ENCODE peak calls at places on chromosomes 11 and 22, in nine cellular contexts. One of them, this sample, is unnamed.

GRCh38 chr11:44977493-44977984 is 26.9 kb upstream of the TP53I11 start:
- DNase-seq in left ventricle myocardium superior: no peak
- DNase-seq in kidney epithelial cell: no peak
- DNase-seq in pons: no peak
- DNase-seq in nucleus accumbens: no peak
- DNase-seq in RPMI7951: no peak
- DNase-seq in colonic mucosa: no peak
- DNase-seq in HFFc6: peak
- DNase-seq in Daoy: no peak
- DNase-seq in this sample: no peak

GRCh38 chr11:65078151-65078550 is 5.7 kb downstream of the CDCA5 start:
- DNase-seq in left ventricle myocardium superior: peak
- DNase-seq in kidney epithelial cell: no peak
- DNase-seq in pons: no peak
- DNase-seq in nucleus accumbens: no peak
- DNase-seq in RPMI7951: peak
- DNase-seq in colonic mucosa: peak
- DNase-seq in HFFc6: peak
- DNase-seq in Daoy: peak
- DNase-seq in this sample: peak

GRCh38 chr11:44877908-44878459 is 72.7 kb downstream of the TP53I11 start:
- DNase-seq in left ventricle myocardium superior: no peak
- DNase-seq in kidney epithelial cell: no peak
- DNase-seq in pons: no peak
- DNase-seq in nucleus accumbens: no peak
- DNase-seq in RPMI7951: no peak
- DNase-seq in colonic mucosa: no peak
- DNase-seq in HFFc6: no peak
- DNase-seq in Daoy: peak
- DNase-seq in this sample: no peak

GRCh38 chr11:94910281-94910680 is 63.1 kb downstream of the CWC15 start:
- DNase-seq in left ventricle myocardium superior: no peak
- DNase-seq in kidney epithelial cell: no peak
- DNase-seq in pons: no peak
- DNase-seq in nucleus accumbens: no peak
- DNase-seq in RPMI7951: no peak
- DNase-seq in colonic mucosa: no peak
- DNase-seq in HFFc6: no peak
- DNase-seq in Daoy: no peak
- DNase-seq in this sample: no peak

GRCh38 chr11:128896356-128896755 is 5.2 kb downstream of the KCNJ5 start:
- DNase-seq in left ventricle myocardium superior: no peak
- DNase-seq in kidney epithelial cell: no peak
- DNase-seq in pons: no peak
- DNase-seq in nucleus accumbens: no peak
- DNase-seq in RPMI7951: no peak
- DNase-seq in colonic mucosa: no peak
- DNase-seq in HFFc6: no peak
- DNase-seq in Daoy: no peak
- DNase-seq in this sample: no peak

GRCh38 chr11:60069471-60069870 is 13.0 kb downstream of the MS4A3 start:
- DNase-seq in left ventricle myocardium superior: no peak
- DNase-seq in kidney epithelial cell: no peak
- DNase-seq in pons: no peak
- DNase-seq in nucleus accumbens: no peak
- DNase-seq in RPMI7951: no peak
- DNase-seq in colonic mucosa: no peak
- DNase-seq in HFFc6: no peak
- DNase-seq in Daoy: no peak
- DNase-seq in this sample: no peak

GRCh38 chr11:109972181-109972715 is 120.9 kb upstream of the ZC3H12C start:
- DNase-seq in left ventricle myocardium superior: no peak
- DNase-seq in kidney epithelial cell: no peak
- DNase-seq in pons: peak
- DNase-seq in nucleus accumbens: no peak
- DNase-seq in RPMI7951: peak
- DNase-seq in colonic mucosa: no peak
- DNase-seq in HFFc6: no peak
- DNase-seq in Daoy: no peak
- DNase-seq in this sample: no peak

GRCh38 chr11:133078591-133079179 is 453.6 kb downstream of the OPCML start:
- DNase-seq in left ventricle myocardium superior: peak
- DNase-seq in kidney epithelial cell: no peak
- DNase-seq in pons: peak
- DNase-seq in nucleus accumbens: peak
- DNase-seq in RPMI7951: peak
- DNase-seq in colonic mucosa: no peak
- DNase-seq in HFFc6: peak
- DNase-seq in Daoy: peak
- DNase-seq in this sample: no peak

GRCh38 chr22:28711341-28711740 is 30.3 kb downstream of the CHEK2 start:
- DNase-seq in left ventricle myocardium superior: no peak
- DNase-seq in kidney epithelial cell: no peak
- DNase-seq in pons: no peak
- DNase-seq in nucleus accumbens: no peak
- DNase-seq in RPMI7951: no peak
- DNase-seq in colonic mucosa: no peak
- DNase-seq in HFFc6: no peak
- DNase-seq in Daoy: no peak
- DNase-seq in this sample: no peak

This sample was measured in upper lobe of right lung.